ENCODE peak calls at places on chromosome 22, in seven cellular contexts. N, H, C, Q, B, O and V are unnamed samples.

GRCh38 chr22:45201678-45202332 is 38.1 kb downstream of the NUP50 start:
- DNase-seq in N (no peak), H (no peak), C (no peak), Q (no peak), B (no peak), O (no peak), V (no peak)

GRCh38 chr22:50531546-50532352 is 1.9 kb upstream of the TYMP start:
- DNase-seq in N (peak), H (peak), C (no peak), Q (peak), B (peak), O (peak), V (peak)

GRCh38 chr22:49555526-49555925 is 272.1 kb downstream of the BRD1 start:
- DNase-seq in N (no peak), H (no peak), C (no peak), Q (no peak), B (no peak), O (no peak), V (no peak)

GRCh38 chr22:25736378-25737011 is 5.5 kb upstream of the MYO18B start:
- DNase-seq in N (no peak), H (no peak), C (no peak), Q (no peak), B (no peak), O (no peak), V (no peak)

GRCh38 chr22:30047364-30047738 is 32.9 kb upstream of the HORMAD2 start:
- DNase-seq in N (no peak), H (no peak), C (no peak), Q (no peak), B (peak), O (no peak), V (no peak)

GRCh38 chr22:36027960-36028645 is 521 bp downstream of the RBFOX2 start:
- DNase-seq in N (peak), H (no peak), C (no peak), Q (peak), B (peak), O (peak), V (no peak)

GRCh38 chr22:19597399-19597735 is 73.2 kb upstream of the CLDN5 start:
- DNase-seq in N (no peak), H (peak), C (no peak), Q (peak), B (peak), O (no peak), V (no peak)

GRCh38 chr22:48288541-48288940 is 1526.1 kb downstream of the TBC1D22A start:
- DNase-seq in N (no peak), H (no peak), C (no peak), Q (no peak), B (no peak), O (no peak), V (no peak)

GRCh38 chr22:47409501-47410275 is 647.2 kb downstream of the TBC1D22A start:
- DNase-seq in N (no peak), H (no peak), C (no peak), Q (no peak), B (no peak), O (no peak), V (peak)

GRCh38 chr22:37664249-37665101 is 6.0 kb downstream of the PDXP start:
- DNase-seq in N (no peak), H (no peak), C (no peak), Q (no peak), B (no peak), O (no peak), V (no peak)

GRCh38 chr22:39985383-39986045 is 9.2 kb upstream of the FAM83F start:
- DNase-seq in N (no peak), H (no peak), C (no peak), Q (no peak), B (no peak), O (no peak), V (no peak)

GRCh38 chr22:36767035-36767775 is 8.7 kb downstream of the IFT27 start:
- DNase-seq in N (peak), H (no peak), C (no peak), Q (no peak), B (no peak), O (no peak), V (peak)

GRCh38 chr22:29073618-29074275 is 912 bp downstream of the KREMEN1 start:
- DNase-seq in N (peak), H (no peak), C (no peak), Q (no peak), B (no peak), O (no peak), V (peak)

GRCh38 chr22:35835267-35835997 is 117.8 kb downstream of the APOL5 start:
- DNase-seq in N (no peak), H (no peak), C (no peak), Q (no peak), B (no peak), O (no peak), V (no peak)